ENCODE peak calls at places on chromosomes 7 and 10, in six cellular contexts. O is NCI-H1105; Q is right cardiac atrium; A is activated CD4-positive, CD25-positive, alpha-beta regulatory T cell treated with anti-CD3 and anti-CD28 coated beads, Interleukin-2, amount 50 U/mL, for 72 hours; T is stimulated activated naive B cell treated with anti-CD40 and anti-IgM and Interleukin-4, amounts not matched to agents 10 μg/mL and 1 μg/mL and 100 μg/mL, for 72 hours; I is activated CD8-positive, alpha-beta memory T cell treated with anti-CD3 and anti-CD28 coated beads, Interleukin-2, amount 50 U/mL, for 4 hours. R is an unnamed sample.
A peak's percentile ranks its signal among the peaks of the same experiment; 100 is the strongest.

GRCh38 chr7:2138146-2138765 is 94.5 kb downstream of the MAD1L1 start:
- DNase-seq in O (no peak), T (peak; percentile 81), I (peak; percentile 54), Q (no peak), A (peak; percentile 52), R (no peak)

GRCh38 chr10:47081264-47081663 is 170.0 kb downstream of the PTPN20 start:
- DNase-seq in A (no peak), Q (no peak), I (no peak), T (no peak), O (no peak), R (no peak)

GRCh38 chr7:150952331-150953050 is 25.6 kb downstream of the KCNH2 start:
- DNase-seq in A (no peak), Q (no peak), T (no peak), O (no peak), I (no peak), R (no peak)

GRCh38 chr7:151428393-151429231 is 11.3 kb downstream of the CRYGN start:
- DNase-seq in O (no peak), Q (no peak), A (no peak), I (no peak), T (no peak), R (no peak)

GRCh38 chr7:30427296-30428080 is 51.1 kb downstream of the NOD1 start:
- DNase-seq in A (no peak), T (no peak), O (no peak), Q (no peak), I (no peak), R (no peak)

GRCh38 chr7:44145419-44145968 is 4.4 kb upstream of the MYL7 start:
- DNase-seq in I (peak; percentile 69), Q (peak; percentile 43), A (peak; percentile 48), O (no peak), T (peak; percentile 17), R (no peak)

GRCh38 chr7:33250421-33250827 is 121.1 kb downstream of the BBS9 start:
- DNase-seq in O (no peak), I (no peak), T (no peak), Q (no peak), A (no peak), R (no peak)

GRCh38 chr10:129768437-129769355 is 195.4 kb downstream of the EBF3 start:
- DNase-seq in O (no peak), Q (no peak), I (no peak), A (no peak), T (no peak), R (no peak)

GRCh38 chr10:47241256-47241655 is 58.7 kb upstream of the GDF10 start:
- DNase-seq in Q (no peak), T (no peak), O (no peak), I (no peak), A (no peak), R (no peak)

GRCh38 chr7:21169667-21170605 is 257.9 kb upstream of the SP4 start:
- DNase-seq in O (no peak), A (no peak), Q (no peak), T (no peak), I (no peak), R (no peak)

GRCh38 chr10:86190291-86190690 is 176.3 kb downstream of the GRID1 start:
- DNase-seq in I (no peak), T (no peak), O (no peak), Q (no peak), A (no peak), R (no peak)

GRCh38 chr10:8063128-8063908 is 8.8 kb downstream of the GATA3 start:
- DNase-seq in O (no peak), Q (no peak), I (no peak), T (no peak), A (no peak), R (no peak)

GRCh38 chr7:6705959-6706665 is 635 bp downstream of the ZNF12 start:
- DNase-seq in I (no peak), A (peak; percentile 57), T (no peak), O (no peak), Q (peak; percentile 34), R (peak; percentile 34)

GRCh38 chr10:76082956-76083355 is 651.5 kb downstream of the LRMDA start:
- DNase-seq in Q (no peak), T (no peak), A (no peak), O (no peak), I (no peak), R (no peak)

GRCh38 chr10:84537447-84537931 is 209.1 kb downstream of the CCSER2 start:
- DNase-seq in Q (peak; percentile 49), O (peak; percentile 27), A (no peak), I (peak; percentile 25), T (no peak), R (peak; percentile 64)

GRCh38 chr10:78473016-78473415 is 439.4 kb downstream of the RPS24 start:
- DNase-seq in Q (no peak), T (no peak), A (no peak), O (no peak), I (no peak), R (no peak)

GRCh38 chr7:140082770-140083169 is 20.0 kb upstream of the PARP12 start:
- DNase-seq in I (no peak), A (no peak), O (no peak), T (no peak), Q (no peak), R (no peak)

GRCh38 chr7:25382869-25383268 is 154.6 kb upstream of the NPVF start:
- DNase-seq in I (no peak), O (no peak), A (no peak), Q (no peak), T (no peak), R (no peak)

GRCh38 chr10:11208908-11209809 is 191.5 kb downstream of the CELF2 start:
- DNase-seq in Q (no peak), T (peak; percentile 41), O (no peak), I (no peak), A (no peak), R (no peak)

GRCh38 chr7:50147952-50148351 is 54.9 kb upstream of the ZPBP start:
- DNase-seq in O (no peak), T (no peak), Q (no peak), A (no peak), I (no peak), R (no peak)

GRCh38 chr7:29322023-29322712 is 127.6 kb downstream of the CHN2 start:
- DNase-seq in T (no peak), O (no peak), I (no peak), A (no peak), Q (no peak), R (no peak)

GRCh38 chr10:1050145-1050544 is 1.2 kb upstream of the IDI1 start:
- DNase-seq in Q (no peak), T (no peak), I (no peak), A (no peak), O (no peak), R (no peak)

GRCh38 chr10:78415111-78415510 is 381.4 kb downstream of the RPS24 start:
- DNase-seq in T (no peak), O (no peak), I (no peak), A (no peak), Q (no peak), R (no peak)

GRCh38 chr7:1611708-1612241 is 41.9 kb upstream of the PSMG3 start:
- DNase-seq in Q (no peak), A (no peak), O (no peak), T (no peak), I (no peak), R (no peak)

GRCh38 chr10:14124951-14125350 is 205.8 kb downstream of the FRMD4A start:
- DNase-seq in T (no peak), I (no peak), Q (no peak), A (no peak), O (no peak), R (no peak)

GRCh38 chr10:71978476-71978875 is 14.3 kb downstream of the CHST3 start:
- DNase-seq in I (no peak), T (no peak), Q (peak; percentile 18), A (no peak), O (no peak), R (no peak)

GRCh38 chr10:68897336-68897741 is 3.8 kb upstream of the DDX50 start:
- DNase-seq in T (no peak), A (no peak), I (no peak), O (peak; percentile 20), Q (no peak), R (peak; percentile 74)

GRCh38 chr7:31957090-31957720 is 113.0 kb downstream of the PDE1C start:
- DNase-seq in Q (no peak), I (no peak), O (no peak), A (no peak), T (no peak), R (no peak)

GRCh38 chr7:74606101-74606908 is 51.2 kb upstream of the GTF2I start:
- DNase-seq in Q (peak; percentile 38), O (no peak), I (peak; percentile 39), A (peak; percentile 60), T (peak; percentile 30), R (no peak)

GRCh38 chr7:92631067-92631829 is 41.1 kb upstream of the FAM133B start:
- DNase-seq in T (peak; percentile 63), I (no peak), A (peak; percentile 46), Q (no peak), O (no peak), R (no peak)

GRCh38 chr10:37754538-37755323 is 102.7 kb downstream of the ZNF248 start:
- DNase-seq in Q (no peak), A (no peak), O (no peak), I (no peak), T (no peak), R (peak; percentile 61)

GRCh38 chr10:30436200-30436599 is 2.2 kb downstream of the MAP3K8 start:
- DNase-seq in I (no peak), Q (no peak), A (no peak), T (no peak), O (no peak), R (no peak)

GRCh38 chr10:84076540-84077195 is 62.6 kb upstream of the GHITM start:
- DNase-seq in Q (no peak), I (no peak), A (no peak), O (no peak), T (no peak), R (peak; percentile 65)

GRCh38 chr7:149765399-149766121 is 7.8 kb downstream of the ZNF467 start:
- DNase-seq in Q (no peak), A (no peak), T (no peak), O (no peak), I (no peak), R (no peak)

R was measured in SK-MEL-5.